ENCODE peak calls at places on chromosomes 4 and X, in ten cellular contexts. One of them, this sample, is unnamed.

GRCh38 chrX:56309881-56310280 is 77.7 kb downstream of the KLF8 start:
- DNase-seq in AG09319: no peak
- DNase-seq in activated naive CD4-positive, alpha-beta T cell treated with anti-CD3 and anti-CD28 coated beads, Interleukin-2, amount 50 U/mL, for 16 hours: no peak
- DNase-seq in lower leg skin: no peak
- DNase-seq in Calu3: no peak
- DNase-seq in AG08396: no peak
- DNase-seq in cardiac fibroblast: no peak
- DNase-seq in 8988T: no peak
- DNase-seq in NCI-H2227 treated with DMSO at 0.1 percent for 48 hours: no peak
- DNase-seq in left ventricle myocardium inferior: no peak
- DNase-seq in this sample: no peak

GRCh38 chr4:28772066-28772465 is 1911.4 kb downstream of the STIM2 start:
- DNase-seq in activated naive CD4-positive, alpha-beta T cell treated with anti-CD3 and anti-CD28 coated beads, Interleukin-2, amount 50 U/mL, for 16 hours: no peak
- DNase-seq in AG08396: no peak
- DNase-seq in Calu3: no peak
- DNase-seq in AG09319: no peak
- DNase-seq in cardiac fibroblast: peak; percentile 37
- DNase-seq in NCI-H2227 treated with DMSO at 0.1 percent for 48 hours: no peak
- DNase-seq in 8988T: no peak
- DNase-seq in left ventricle myocardium inferior: no peak
- DNase-seq in lower leg skin: no peak
- DNase-seq in this sample: no peak

GRCh38 chr4:159144112-159144694 is 41.3 kb downstream of the RAPGEF2 start:
- DNase-seq in activated naive CD4-positive, alpha-beta T cell treated with anti-CD3 and anti-CD28 coated beads, Interleukin-2, amount 50 U/mL, for 16 hours: no peak
- DNase-seq in cardiac fibroblast: no peak
- DNase-seq in AG08396: no peak
- DNase-seq in Calu3: no peak
- DNase-seq in left ventricle myocardium inferior: no peak
- DNase-seq in lower leg skin: no peak
- DNase-seq in AG09319: no peak
- DNase-seq in NCI-H2227 treated with DMSO at 0.1 percent for 48 hours: no peak
- DNase-seq in 8988T: no peak
- DNase-seq in this sample: no peak

GRCh38 chr4:135382280-135382679 is 1180.7 kb upstream of the PABPC4L start:
- DNase-seq in AG08396: no peak
- DNase-seq in NCI-H2227 treated with DMSO at 0.1 percent for 48 hours: no peak
- DNase-seq in Calu3: no peak
- DNase-seq in activated naive CD4-positive, alpha-beta T cell treated with anti-CD3 and anti-CD28 coated beads, Interleukin-2, amount 50 U/mL, for 16 hours: no peak
- DNase-seq in left ventricle myocardium inferior: no peak
- DNase-seq in cardiac fibroblast: no peak
- DNase-seq in lower leg skin: no peak
- DNase-seq in AG09319: no peak
- DNase-seq in 8988T: no peak
- DNase-seq in this sample: no peak

GRCh38 chrX:148466292-148466691 is 34.1 kb upstream of the AFF2 start:
- DNase-seq in activated naive CD4-positive, alpha-beta T cell treated with anti-CD3 and anti-CD28 coated beads, Interleukin-2, amount 50 U/mL, for 16 hours: no peak
- DNase-seq in 8988T: no peak
- DNase-seq in AG08396: no peak
- DNase-seq in NCI-H2227 treated with DMSO at 0.1 percent for 48 hours: no peak
- DNase-seq in left ventricle myocardium inferior: no peak
- DNase-seq in AG09319: no peak
- DNase-seq in cardiac fibroblast: no peak
- DNase-seq in Calu3: no peak
- DNase-seq in lower leg skin: no peak
- DNase-seq in this sample: no peak

GRCh38 chr4:100258675-100259074 is 68.4 kb upstream of the DDIT4L start:
- DNase-seq in Calu3: no peak
- DNase-seq in left ventricle myocardium inferior: no peak
- DNase-seq in AG09319: no peak
- DNase-seq in activated naive CD4-positive, alpha-beta T cell treated with anti-CD3 and anti-CD28 coated beads, Interleukin-2, amount 50 U/mL, for 16 hours: no peak
- DNase-seq in 8988T: no peak
- DNase-seq in lower leg skin: no peak
- DNase-seq in NCI-H2227 treated with DMSO at 0.1 percent for 48 hours: no peak
- DNase-seq in AG08396: no peak
- DNase-seq in cardiac fibroblast: no peak
- DNase-seq in this sample: no peak

GRCh38 chr4:165520071-165520470 is 141.3 kb downstream of the CPE start:
- DNase-seq in NCI-H2227 treated with DMSO at 0.1 percent for 48 hours: no peak
- DNase-seq in cardiac fibroblast: no peak
- DNase-seq in 8988T: no peak
- DNase-seq in lower leg skin: no peak
- DNase-seq in AG09319: no peak
- DNase-seq in activated naive CD4-positive, alpha-beta T cell treated with anti-CD3 and anti-CD28 coated beads, Interleukin-2, amount 50 U/mL, for 16 hours: no peak
- DNase-seq in Calu3: no peak
- DNase-seq in AG08396: no peak
- DNase-seq in left ventricle myocardium inferior: no peak
- DNase-seq in this sample: no peak

GRCh38 chr4:186348433-186348832 is 82.4 kb downstream of the F11 start:
- DNase-seq in lower leg skin: no peak
- DNase-seq in activated naive CD4-positive, alpha-beta T cell treated with anti-CD3 and anti-CD28 coated beads, Interleukin-2, amount 50 U/mL, for 16 hours: no peak
- DNase-seq in left ventricle myocardium inferior: no peak
- DNase-seq in NCI-H2227 treated with DMSO at 0.1 percent for 48 hours: no peak
- DNase-seq in AG09319: no peak
- DNase-seq in Calu3: no peak
- DNase-seq in AG08396: no peak
- DNase-seq in cardiac fibroblast: no peak
- DNase-seq in 8988T: no peak
- DNase-seq in this sample: no peak

GRCh38 chrX:144637731-144638130 is 609.6 kb upstream of the SPANXN1 start:
- DNase-seq in activated naive CD4-positive, alpha-beta T cell treated with anti-CD3 and anti-CD28 coated beads, Interleukin-2, amount 50 U/mL, for 16 hours: no peak
- DNase-seq in 8988T: no peak
- DNase-seq in NCI-H2227 treated with DMSO at 0.1 percent for 48 hours: no peak
- DNase-seq in left ventricle myocardium inferior: no peak
- DNase-seq in Calu3: no peak
- DNase-seq in cardiac fibroblast: no peak
- DNase-seq in lower leg skin: no peak
- DNase-seq in AG09319: no peak
- DNase-seq in AG08396: no peak
- DNase-seq in this sample: no peak

GRCh38 chrX:80812176-80812575 is 2.5 kb upstream of the BRWD3 start:
- DNase-seq in AG08396: peak; percentile 11
- DNase-seq in AG09319: no peak
- DNase-seq in lower leg skin: no peak
- DNase-seq in 8988T: no peak
- DNase-seq in activated naive CD4-positive, alpha-beta T cell treated with anti-CD3 and anti-CD28 coated beads, Interleukin-2, amount 50 U/mL, for 16 hours: peak; percentile 18
- DNase-seq in left ventricle myocardium inferior: peak; percentile 19
- DNase-seq in cardiac fibroblast: peak; percentile 65
- DNase-seq in Calu3: peak; percentile 26
- DNase-seq in NCI-H2227 treated with DMSO at 0.1 percent for 48 hours: no peak
- DNase-seq in this sample: peak; percentile 54

GRCh38 chr4:180363817-180364216 is 1879.4 kb upstream of the TENM3 start:
- DNase-seq in Calu3: no peak
- DNase-seq in cardiac fibroblast: no peak
- DNase-seq in AG08396: no peak
- DNase-seq in NCI-H2227 treated with DMSO at 0.1 percent for 48 hours: no peak
- DNase-seq in 8988T: no peak
- DNase-seq in lower leg skin: no peak
- DNase-seq in AG09319: no peak
- DNase-seq in left ventricle myocardium inferior: no peak
- DNase-seq in activated naive CD4-positive, alpha-beta T cell treated with anti-CD3 and anti-CD28 coated beads, Interleukin-2, amount 50 U/mL, for 16 hours: no peak
- DNase-seq in this sample: no peak

GRCh38 chrX:151974336-151975227 is at the start of gene GABRE:
- DNase-seq in left ventricle myocardium inferior: peak; percentile 59
- DNase-seq in lower leg skin: peak; percentile 92
- DNase-seq in Calu3: peak; percentile 69
- DNase-seq in AG09319: no peak
- DNase-seq in NCI-H2227 treated with DMSO at 0.1 percent for 48 hours: peak; percentile 33
- DNase-seq in AG08396: peak; percentile 71
- DNase-seq in cardiac fibroblast: peak; percentile 59
- DNase-seq in activated naive CD4-positive, alpha-beta T cell treated with anti-CD3 and anti-CD28 coated beads, Interleukin-2, amount 50 U/mL, for 16 hours: no peak
- DNase-seq in 8988T: no peak
- DNase-seq in this sample: no peak

GRCh38 chr4:76696109-76696508 is 201.8 kb downstream of the SOWAHB start:
- DNase-seq in activated naive CD4-positive, alpha-beta T cell treated with anti-CD3 and anti-CD28 coated beads, Interleukin-2, amount 50 U/mL, for 16 hours: no peak
- DNase-seq in AG09319: no peak
- DNase-seq in Calu3: no peak
- DNase-seq in 8988T: no peak
- DNase-seq in cardiac fibroblast: no peak
- DNase-seq in NCI-H2227 treated with DMSO at 0.1 percent for 48 hours: peak; percentile 11
- DNase-seq in AG08396: peak; percentile 35
- DNase-seq in lower leg skin: no peak
- DNase-seq in left ventricle myocardium inferior: no peak
- DNase-seq in this sample: no peak

GRCh38 chrX:46260502-46260901 is 284.7 kb downstream of the ZNF674 start:
- DNase-seq in activated naive CD4-positive, alpha-beta T cell treated with anti-CD3 and anti-CD28 coated beads, Interleukin-2, amount 50 U/mL, for 16 hours: no peak
- DNase-seq in NCI-H2227 treated with DMSO at 0.1 percent for 48 hours: no peak
- DNase-seq in lower leg skin: no peak
- DNase-seq in AG08396: no peak
- DNase-seq in 8988T: no peak
- DNase-seq in Calu3: peak; percentile 55
- DNase-seq in left ventricle myocardium inferior: no peak
- DNase-seq in AG09319: no peak
- DNase-seq in cardiac fibroblast: no peak
- DNase-seq in this sample: no peak

GRCh38 chr4:74189331-74190043 is 31.6 kb downstream of the MTHFD2L start:
- DNase-seq in Calu3: no peak
- DNase-seq in 8988T: no peak
- DNase-seq in lower leg skin: no peak
- DNase-seq in AG09319: peak; percentile 29
- DNase-seq in AG08396: peak; percentile 26
- DNase-seq in left ventricle myocardium inferior: no peak
- DNase-seq in NCI-H2227 treated with DMSO at 0.1 percent for 48 hours: no peak
- DNase-seq in cardiac fibroblast: peak; percentile 76
- DNase-seq in activated naive CD4-positive, alpha-beta T cell treated with anti-CD3 and anti-CD28 coated beads, Interleukin-2, amount 50 U/mL, for 16 hours: no peak
- DNase-seq in this sample: no peak

GRCh38 chr4:151315212-151315886 is 10.1 kb downstream of the SH3D19 start:
- DNase-seq in NCI-H2227 treated with DMSO at 0.1 percent for 48 hours: no peak
- DNase-seq in cardiac fibroblast: peak; percentile 26
- DNase-seq in 8988T: no peak
- DNase-seq in AG09319: no peak
- DNase-seq in AG08396: no peak
- DNase-seq in Calu3: no peak
- DNase-seq in left ventricle myocardium inferior: no peak
- DNase-seq in activated naive CD4-positive, alpha-beta T cell treated with anti-CD3 and anti-CD28 coated beads, Interleukin-2, amount 50 U/mL, for 16 hours: no peak
- DNase-seq in lower leg skin: no peak
- DNase-seq in this sample: no peak

GRCh38 chr4:6568689-6569332 is 6.2 kb upstream of the MAN2B2 start:
- DNase-seq in lower leg skin: no peak
- DNase-seq in NCI-H2227 treated with DMSO at 0.1 percent for 48 hours: no peak
- DNase-seq in 8988T: peak; percentile 74
- DNase-seq in AG08396: peak; percentile 56
- DNase-seq in cardiac fibroblast: peak; percentile 42
- DNase-seq in AG09319: no peak
- DNase-seq in Calu3: no peak
- DNase-seq in activated naive CD4-positive, alpha-beta T cell treated with anti-CD3 and anti-CD28 coated beads, Interleukin-2, amount 50 U/mL, for 16 hours: no peak
- DNase-seq in left ventricle myocardium inferior: no peak
- DNase-seq in this sample: no peak

GRCh38 chrX:100208076-100208475 is 202.0 kb downstream of the PCDH19 start:
- DNase-seq in 8988T: no peak
- DNase-seq in activated naive CD4-positive, alpha-beta T cell treated with anti-CD3 and anti-CD28 coated beads, Interleukin-2, amount 50 U/mL, for 16 hours: no peak
- DNase-seq in AG08396: no peak
- DNase-seq in AG09319: no peak
- DNase-seq in Calu3: no peak
- DNase-seq in left ventricle myocardium inferior: no peak
- DNase-seq in lower leg skin: no peak
- DNase-seq in cardiac fibroblast: no peak
- DNase-seq in NCI-H2227 treated with DMSO at 0.1 percent for 48 hours: no peak
- DNase-seq in this sample: no peak

GRCh38 chrX:68822641-68823410 is 6.0 kb upstream of the EFNB1 start:
- DNase-seq in AG09319: peak; percentile 20
- DNase-seq in 8988T: no peak
- DNase-seq in Calu3: peak; percentile 46
- DNase-seq in lower leg skin: peak; percentile 85
- DNase-seq in left ventricle myocardium inferior: peak; percentile 38
- DNase-seq in NCI-H2227 treated with DMSO at 0.1 percent for 48 hours: peak; percentile 80
- DNase-seq in AG08396: peak; percentile 61
- DNase-seq in activated naive CD4-positive, alpha-beta T cell treated with anti-CD3 and anti-CD28 coated beads, Interleukin-2, amount 50 U/mL, for 16 hours: no peak
- DNase-seq in cardiac fibroblast: peak; percentile 77
- DNase-seq in this sample: no peak

GRCh38 chrX:19152762-19153161 is 30.5 kb upstream of the ADGRG2 start:
- DNase-seq in Calu3: no peak
- DNase-seq in AG09319: no peak
- DNase-seq in cardiac fibroblast: no peak
- DNase-seq in NCI-H2227 treated with DMSO at 0.1 percent for 48 hours: no peak
- DNase-seq in activated naive CD4-positive, alpha-beta T cell treated with anti-CD3 and anti-CD28 coated beads, Interleukin-2, amount 50 U/mL, for 16 hours: no peak
- DNase-seq in lower leg skin: no peak
- DNase-seq in AG08396: no peak
- DNase-seq in left ventricle myocardium inferior: no peak
- DNase-seq in 8988T: no peak
- DNase-seq in this sample: no peak

GRCh38 chr4:39698424-39699009 is 581 bp downstream of the UBE2K start:
- DNase-seq in lower leg skin: peak; percentile 91
- DNase-seq in cardiac fibroblast: peak; percentile 31
- DNase-seq in 8988T: peak; percentile 28
- DNase-seq in AG09319: no peak
- DNase-seq in NCI-H2227 treated with DMSO at 0.1 percent for 48 hours: peak; percentile 1
- DNase-seq in AG08396: peak; percentile 36
- DNase-seq in Calu3: peak; percentile 28
- DNase-seq in activated naive CD4-positive, alpha-beta T cell treated with anti-CD3 and anti-CD28 coated beads, Interleukin-2, amount 50 U/mL, for 16 hours: no peak
- DNase-seq in left ventricle myocardium inferior: peak; percentile 44
- DNase-seq in this sample: peak; percentile 50

GRCh38 chr4:102663073-102663472 is 97.7 kb downstream of the MANBA start:
- DNase-seq in cardiac fibroblast: peak; percentile 55
- DNase-seq in 8988T: no peak
- DNase-seq in left ventricle myocardium inferior: no peak
- DNase-seq in NCI-H2227 treated with DMSO at 0.1 percent for 48 hours: no peak
- DNase-seq in activated naive CD4-positive, alpha-beta T cell treated with anti-CD3 and anti-CD28 coated beads, Interleukin-2, amount 50 U/mL, for 16 hours: no peak
- DNase-seq in lower leg skin: no peak
- DNase-seq in AG08396: no peak
- DNase-seq in AG09319: no peak
- DNase-seq in Calu3: no peak
- DNase-seq in this sample: no peak

GRCh38 chrX:10103023-10103422 is 53.8 kb upstream of the CLCN4 start:
- DNase-seq in left ventricle myocardium inferior: no peak
- DNase-seq in cardiac fibroblast: peak; percentile 10
- DNase-seq in lower leg skin: no peak
- DNase-seq in 8988T: no peak
- DNase-seq in NCI-H2227 treated with DMSO at 0.1 percent for 48 hours: no peak
- DNase-seq in Calu3: no peak
- DNase-seq in AG09319: peak; percentile 73
- DNase-seq in AG08396: no peak
- DNase-seq in activated naive CD4-positive, alpha-beta T cell treated with anti-CD3 and anti-CD28 coated beads, Interleukin-2, amount 50 U/mL, for 16 hours: no peak
- DNase-seq in this sample: no peak

GRCh38 chr4:8391071-8391470 is 49.5 kb downstream of the ACOX3 start:
- DNase-seq in NCI-H2227 treated with DMSO at 0.1 percent for 48 hours: no peak
- DNase-seq in AG08396: no peak
- DNase-seq in left ventricle myocardium inferior: no peak
- DNase-seq in Calu3: no peak
- DNase-seq in lower leg skin: no peak
- DNase-seq in cardiac fibroblast: no peak
- DNase-seq in 8988T: no peak
- DNase-seq in AG09319: no peak
- DNase-seq in activated naive CD4-positive, alpha-beta T cell treated with anti-CD3 and anti-CD28 coated beads, Interleukin-2, amount 50 U/mL, for 16 hours: no peak
- DNase-seq in this sample: no peak

GRCh38 chrX:108199691-108200090 is 108.1 kb downstream of the ATG4A start:
- DNase-seq in left ventricle myocardium inferior: no peak
- DNase-seq in Calu3: peak; percentile 63
- DNase-seq in AG08396: peak; percentile 16
- DNase-seq in AG09319: no peak
- DNase-seq in 8988T: no peak
- DNase-seq in lower leg skin: no peak
- DNase-seq in cardiac fibroblast: peak; percentile 50
- DNase-seq in activated naive CD4-positive, alpha-beta T cell treated with anti-CD3 and anti-CD28 coated beads, Interleukin-2, amount 50 U/mL, for 16 hours: no peak
- DNase-seq in NCI-H2227 treated with DMSO at 0.1 percent for 48 hours: peak; percentile 3
- DNase-seq in this sample: no peak

GRCh38 chr4:114595207-114595606 is 3.4 kb upstream of the UGT8 start:
- DNase-seq in AG09319: no peak
- DNase-seq in AG08396: no peak
- DNase-seq in left ventricle myocardium inferior: no peak
- DNase-seq in 8988T: no peak
- DNase-seq in activated naive CD4-positive, alpha-beta T cell treated with anti-CD3 and anti-CD28 coated beads, Interleukin-2, amount 50 U/mL, for 16 hours: no peak
- DNase-seq in lower leg skin: no peak
- DNase-seq in NCI-H2227 treated with DMSO at 0.1 percent for 48 hours: no peak
- DNase-seq in Calu3: no peak
- DNase-seq in cardiac fibroblast: no peak
- DNase-seq in this sample: no peak

GRCh38 chrX:78964598-78964997 is 19.4 kb downstream of the P2RY10 start:
- DNase-seq in activated naive CD4-positive, alpha-beta T cell treated with anti-CD3 and anti-CD28 coated beads, Interleukin-2, amount 50 U/mL, for 16 hours: no peak
- DNase-seq in 8988T: no peak
- DNase-seq in AG09319: no peak
- DNase-seq in lower leg skin: no peak
- DNase-seq in NCI-H2227 treated with DMSO at 0.1 percent for 48 hours: no peak
- DNase-seq in Calu3: no peak
- DNase-seq in left ventricle myocardium inferior: no peak
- DNase-seq in cardiac fibroblast: no peak
- DNase-seq in AG08396: no peak
- DNase-seq in this sample: no peak

GRCh38 chr4:94127707-94128328 is 79.8 kb upstream of the SMARCAD1 start:
- DNase-seq in cardiac fibroblast: peak; percentile 55
- DNase-seq in lower leg skin: no peak
- DNase-seq in AG08396: peak; percentile 22
- DNase-seq in 8988T: no peak
- DNase-seq in activated naive CD4-positive, alpha-beta T cell treated with anti-CD3 and anti-CD28 coated beads, Interleukin-2, amount 50 U/mL, for 16 hours: no peak
- DNase-seq in AG09319: peak; percentile 2
- DNase-seq in left ventricle myocardium inferior: no peak
- DNase-seq in NCI-H2227 treated with DMSO at 0.1 percent for 48 hours: peak; percentile 0
- DNase-seq in Calu3: peak; percentile 21
- DNase-seq in this sample: no peak